ENCODE peak calls at places on chromosomes 7 and 10, in six cellular contexts. L, B, T, W, F and E are unnamed samples.
A peak's percentile ranks its signal among the peaks of the same experiment; 100 is the strongest.

GRCh38 chr10:119466655-119467054 is 75.9 kb downstream of the RGS10 start:
- DNase-seq in L (no peak), B (no peak), T (peak; percentile 40), W (no peak), F (no peak), E (no peak)

GRCh38 chr10:124612611-124613498 is 131.3 kb downstream of the FAM53B start:
- DNase-seq in L (peak; percentile 11), B (no peak), T (no peak), W (no peak), F (peak; percentile 75), E (no peak)

GRCh38 chr7:107725138-107725740 is 18.7 kb upstream of the CBLL1 start:
- DNase-seq in L (peak; percentile 51), B (no peak), T (peak; percentile 31), W (no peak), F (peak; percentile 83), E (peak; percentile 5)

GRCh38 chr10:97781541-97782331 is 9.9 kb upstream of the SFRP5 start:
- DNase-seq in L (no peak), B (no peak), T (no peak), W (no peak), F (no peak), E (no peak)

GRCh38 chr10:70233939-70234300 is 691 bp upstream of the PPA1 start:
- DNase-seq in L (no peak), B (no peak), T (no peak), W (no peak), F (no peak), E (no peak)

GRCh38 chr7:158255156-158255555 is 332.5 kb downstream of the PTPRN2 start:
- DNase-seq in L (no peak), B (no peak), T (no peak), W (peak; percentile 24), F (no peak), E (no peak)

GRCh38 chr7:32142649-32143048 is 72.4 kb upstream of the PDE1C start:
- DNase-seq in L (no peak), B (no peak), T (no peak), W (no peak), F (peak; percentile 68), E (no peak)

GRCh38 chr7:15457959-15458955 is 103.6 kb downstream of the AGMO start:
- DNase-seq in L (no peak), B (no peak), T (no peak), W (no peak), F (no peak), E (no peak)

GRCh38 chr10:132850246-132850645 is 64.3 kb upstream of the NKX6-2 start:
- DNase-seq in L (no peak), B (no peak), T (no peak), W (peak; percentile 70), F (no peak), E (no peak)

GRCh38 chr7:103394566-103394965 is 47.1 kb downstream of the PSMC2 start:
- DNase-seq in L (no peak), B (no peak), T (no peak), W (no peak), F (no peak), E (no peak)